ENCODE peak calls at places on chromosomes 7 and 10, in six cellular contexts. F is kidney epithelial cell; Y is left ventricle myocardium inferior; W is Caco-2; I is ovary; T is CD8-positive, alpha-beta memory T cell. K is an unnamed sample.
A peak's percentile ranks its signal among the peaks of the same experiment; 100 is the strongest.

GRCh38 chr7:81693894-81694293 is 76.0 kb downstream of the HGF start:
- DNase-seq in Y (no peak), T (no peak), F (no peak), I (no peak), W (no peak), K (no peak)

GRCh38 chr7:103075337-103075918 is 488 bp downstream of the ARMC10 start:
- DNase-seq in T (peak; percentile 83), F (peak; percentile 12), W (peak; percentile 69), I (peak; percentile 63), Y (peak; percentile 36), K (peak; percentile 42)

GRCh38 chr7:2953099-2953498 is 90.6 kb downstream of the CARD11 start:
- DNase-seq in F (no peak), T (no peak), I (no peak), W (no peak), Y (no peak), K (no peak)

GRCh38 chr10:67789769-67790168 is 48.2 kb downstream of the DNAJC12 start:
- DNase-seq in T (no peak), Y (no peak), I (no peak), W (no peak), F (no peak), K (no peak)

GRCh38 chr10:86671985-86672710 is 3.8 kb downstream of the LDB3 start:
- DNase-seq in Y (peak; percentile 80), W (peak; percentile 21), I (peak; percentile 71), F (no peak), T (no peak), K (peak; percentile 88)

GRCh38 chr7:151276651-151277590 is 28.4 kb upstream of the SMARCD3 start:
- DNase-seq in I (peak; percentile 58), T (peak; percentile 68), F (no peak), Y (peak; percentile 61), W (peak; percentile 70), K (peak; percentile 41)

GRCh38 chr10:14259696-14260595 is 70.8 kb downstream of the FRMD4A start:
- DNase-seq in Y (no peak), W (peak; percentile 70), I (peak; percentile 60), T (no peak), F (peak; percentile 48), K (no peak)

GRCh38 chr7:27191081-27191715 is 6.2 kb upstream of the HOXA11 start:
- DNase-seq in I (no peak), F (no peak), Y (no peak), T (peak; percentile 28), W (no peak), K (no peak)

GRCh38 chr10:125661418-125661941 is 21.5 kb downstream of the TEX36 start:
- DNase-seq in T (no peak), Y (no peak), W (no peak), I (no peak), F (no peak), K (no peak)

GRCh38 chr7:144682581-144683280 is 153.1 kb downstream of the TPK1 start:
- DNase-seq in W (no peak), F (no peak), I (no peak), T (no peak), Y (no peak), K (no peak)

GRCh38 chr7:762891-763290 is 35.8 kb upstream of the PRKAR1B start:
- DNase-seq in T (no peak), I (no peak), Y (no peak), F (no peak), W (no peak), K (no peak)

GRCh38 chr10:16835223-16835622 is 18.0 kb upstream of the RSU1 start:
- DNase-seq in F (no peak), T (peak; percentile 57), I (no peak), W (no peak), Y (no peak), K (no peak)

GRCh38 chr7:102044641-102044983 is 227.2 kb downstream of the CUX1 start:
- DNase-seq in W (no peak), F (no peak), T (no peak), I (no peak), Y (no peak), K (no peak)

GRCh38 chr10:79243211-79244067 is 103.8 kb upstream of the PPIF start:
- DNase-seq in Y (no peak), W (no peak), T (peak; percentile 76), F (no peak), I (no peak), K (peak; percentile 71)

GRCh38 chr7:5596046-5596895 is 172.6 kb upstream of the TNRC18 start:
- DNase-seq in W (no peak), Y (peak; percentile 80), I (peak; percentile 92), F (peak; percentile 81), T (peak; percentile 71), K (peak; percentile 87)

GRCh38 chr10:103504181-103504783 is 10.8 kb downstream of the NEURL1 start:
- DNase-seq in W (no peak), F (peak; percentile 99), Y (no peak), T (peak; percentile 55), I (peak; percentile 79), K (no peak)

GRCh38 chr7:28986723-28987122 is 28.6 kb upstream of the TRIL start:
- DNase-seq in F (no peak), T (no peak), W (no peak), Y (no peak), I (no peak), K (peak; percentile 40)

GRCh38 chr7:66359656-66360211 is 154.6 kb downstream of the TPST1 start:
- DNase-seq in I (no peak), T (no peak), F (no peak), W (no peak), Y (no peak), K (peak; percentile 37)

GRCh38 chr10:78263521-78263988 is 229.9 kb downstream of the RPS24 start:
- DNase-seq in F (no peak), Y (no peak), W (no peak), I (no peak), T (no peak), K (no peak)

GRCh38 chr10:124561206-124561605 is 99.6 kb downstream of the LHPP start:
- DNase-seq in F (no peak), Y (no peak), I (no peak), W (no peak), T (no peak), K (no peak)

GRCh38 chr10:51960494-51960895 is 261.1 kb upstream of the CSTF2T start:
- DNase-seq in F (peak; percentile 1), T (no peak), W (peak; percentile 59), I (no peak), Y (no peak), K (no peak)

GRCh38 chr7:47104206-47104549 is 477.7 kb downstream of the TNS3 start:
- DNase-seq in F (no peak), Y (no peak), I (no peak), T (no peak), W (no peak), K (no peak)

GRCh38 chr7:78769551-78770101 is 683.8 kb downstream of the MAGI2 start:
- DNase-seq in Y (no peak), I (no peak), F (no peak), W (no peak), T (no peak), K (no peak)

GRCh38 chr7:70190266-70190665 is 592.0 kb downstream of the AUTS2 start:
- DNase-seq in T (no peak), F (no peak), W (no peak), Y (no peak), I (no peak), K (no peak)

GRCh38 chr10:50653142-50653541 is 29.4 kb upstream of the SGMS1 start:
- DNase-seq in F (no peak), Y (no peak), I (peak; percentile 33), W (peak; percentile 56), T (no peak), K (no peak)

GRCh38 chr10:15123749-15124184 is 26.6 kb downstream of the RPP38 start:
- DNase-seq in I (no peak), W (no peak), F (no peak), Y (no peak), T (no peak), K (no peak)

GRCh38 chr10:109974509-109975191 is 33.1 kb upstream of the ADD3 start:
- DNase-seq in T (no peak), I (no peak), W (peak; percentile 52), F (no peak), Y (no peak), K (no peak)

GRCh38 chr10:129814681-129815646 is 149.1 kb downstream of the EBF3 start:
- DNase-seq in I (no peak), Y (no peak), T (no peak), F (no peak), W (no peak), K (no peak)

DNA sequence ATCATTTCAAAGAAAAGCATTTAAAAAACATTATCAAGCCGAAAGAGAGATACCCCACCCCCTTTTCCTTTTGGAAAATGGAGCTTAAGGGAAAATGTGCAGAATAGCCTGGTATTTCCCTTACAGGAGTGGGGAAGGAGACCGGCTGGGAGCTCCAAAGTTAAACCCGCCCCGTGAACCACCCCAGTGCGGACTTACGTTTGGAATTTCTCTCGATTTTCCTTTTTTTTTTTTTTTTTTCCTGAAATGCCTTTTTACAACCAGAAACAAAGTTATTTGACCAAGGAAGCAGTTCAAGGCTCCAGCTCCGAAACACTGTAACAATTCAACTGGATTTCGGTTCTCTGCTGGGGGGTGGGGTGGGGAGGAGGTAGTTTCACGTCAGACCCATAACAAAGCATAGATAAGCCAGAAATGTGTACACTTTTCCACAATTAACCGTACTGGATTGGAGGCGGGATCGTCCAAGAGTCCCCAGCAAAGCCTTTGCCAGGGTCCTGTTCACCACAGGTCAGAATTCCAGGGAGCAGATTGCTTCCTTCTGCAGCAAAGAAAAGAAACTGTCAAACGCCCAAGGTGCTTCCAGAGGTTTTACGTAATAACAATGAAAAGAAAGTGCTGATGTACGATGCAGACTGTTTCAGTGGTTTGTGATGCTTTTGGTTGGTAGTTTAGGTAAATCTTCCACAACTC is 6.7 kb downstream of the SKIDA1 start:
- DNase-seq in Y (no peak), I (peak; percentile 47), T (no peak), W (no peak), F (no peak), K (no peak)
- H3K27me3 ChIP-seq in Y (no peaks in the 10 kb centered on the region), I (no peaks in the 10 kb centered on the region), T (peaks cover 61% of the 10 kb centered on the region), W (no peaks in the 10 kb centered on the region), F (no peaks in the 10 kb centered on the region), K (no peaks in the 10 kb centered on the region)

GRCh38 chr10:117170244-117170643 is 27.0 kb upstream of the KCNK18 start:
- DNase-seq in I (no peak), Y (no peak), F (no peak), W (no peak), T (no peak), K (no peak)
- H3K27me3 ChIP-seq in I (no peaks in the 10 kb centered on the region), Y (peaks cover 96% of the 10 kb centered on the region), F (peaks cover 68% of the 10 kb centered on the region), W (peaks cover 2% of the 10 kb centered on the region), T (peaks cover 53% of the 10 kb centered on the region), K (peaks cover 67% of the 10 kb centered on the region)

GRCh38 chr10:102297132-102297531 is 51.8 kb downstream of the GBF1 start:
- DNase-seq in F (no peak), T (no peak), Y (no peak), I (no peak), W (no peak), K (no peak)
- H3K27me3 ChIP-seq in F (no peaks in the 10 kb centered on the region), T (no peaks in the 10 kb centered on the region), Y (no peaks in the 10 kb centered on the region), I (no peaks in the 10 kb centered on the region), W (no peaks in the 10 kb centered on the region), K (no peaks in the 10 kb centered on the region)

GRCh38 chr10:100897976-100898375 is 14.8 kb upstream of the SLF2 start:
- DNase-seq in T (no peak), W (no peak), F (no peak), Y (no peak), I (no peak), K (no peak)
- H3K27me3 ChIP-seq in T (no peaks in the 10 kb centered on the region), W (no peaks in the 10 kb centered on the region), F (no peaks in the 10 kb centered on the region), Y (peaks cover 68% of the 10 kb centered on the region), I (no peaks in the 10 kb centered on the region), K (peaks cover 25% of the 10 kb centered on the region)

K was measured in heart left ventricle.